ENCODE peak calls at places on chromosomes 1 and 21, in ten cellular contexts. One of them, this sample, is unnamed.

GRCh38 chr1:173193639-173194038 is 13.5 kb downstream of the TNFSF4 start:
- DNase-seq in epithelial cell of esophagus: no peak
- DNase-seq in NCI-H1105: no peak
- DNase-seq in activated CD4-positive, alpha-beta T cell treated with anti-CD3 and anti-CD28 coated beads, Interleukin-2, amount 10 ng/mL, durations not matched to agents 7 days and 5 days: no peak
- DNase-seq in hypothalamus: no peak
- DNase-seq in nephron progenitor cell: no peak
- DNase-seq in H54: no peak
- DNase-seq in stimulated activated CD4-positive, alpha-beta T cell treated with anti-CD3 and anti-CD28 coated beads, TNF-alpha, amount 100 ng/mL, for 4 hours: no peak
- DNase-seq in SW 1271: no peak
- DNase-seq in NCI-H1930: no peak
- DNase-seq in this sample: no peak

GRCh38 chr1:46174448-46175231 is at the start of gene TSPAN1:
- DNase-seq in epithelial cell of esophagus: peak
- DNase-seq in activated CD4-positive, alpha-beta T cell treated with anti-CD3 and anti-CD28 coated beads, Interleukin-2, amount 10 ng/mL, durations not matched to agents 7 days and 5 days: no peak
- DNase-seq in nephron progenitor cell: no peak
- DNase-seq in H54: no peak
- DNase-seq in hypothalamus: no peak
- DNase-seq in stimulated activated CD4-positive, alpha-beta T cell treated with anti-CD3 and anti-CD28 coated beads, TNF-alpha, amount 100 ng/mL, for 4 hours: no peak
- DNase-seq in NCI-H1105: no peak
- DNase-seq in SW 1271: no peak
- DNase-seq in NCI-H1930: no peak
- DNase-seq in this sample: peak

GRCh38 chr21:41802185-41802584 is 35.3 kb upstream of the RIPK4 start:
- DNase-seq in SW 1271: no peak
- DNase-seq in stimulated activated CD4-positive, alpha-beta T cell treated with anti-CD3 and anti-CD28 coated beads, TNF-alpha, amount 100 ng/mL, for 4 hours: no peak
- DNase-seq in epithelial cell of esophagus: no peak
- DNase-seq in nephron progenitor cell: no peak
- DNase-seq in activated CD4-positive, alpha-beta T cell treated with anti-CD3 and anti-CD28 coated beads, Interleukin-2, amount 10 ng/mL, durations not matched to agents 7 days and 5 days: no peak
- DNase-seq in hypothalamus: no peak
- DNase-seq in H54: no peak
- DNase-seq in NCI-H1930: no peak
- DNase-seq in NCI-H1105: no peak
- DNase-seq in this sample: no peak

GRCh38 chr21:45644041-45644906 is 749 bp downstream of the PCBP3 start:
- DNase-seq in H54: no peak
- DNase-seq in NCI-H1105: peak
- DNase-seq in epithelial cell of esophagus: no peak
- DNase-seq in nephron progenitor cell: peak
- DNase-seq in activated CD4-positive, alpha-beta T cell treated with anti-CD3 and anti-CD28 coated beads, Interleukin-2, amount 10 ng/mL, durations not matched to agents 7 days and 5 days: peak
- DNase-seq in SW 1271: no peak
- DNase-seq in NCI-H1930: no peak
- DNase-seq in hypothalamus: no peak
- DNase-seq in stimulated activated CD4-positive, alpha-beta T cell treated with anti-CD3 and anti-CD28 coated beads, TNF-alpha, amount 100 ng/mL, for 4 hours: no peak
- DNase-seq in this sample: peak

GRCh38 chr1:2229921-2230700 is 2.0 kb downstream of the SKI start:
- DNase-seq in SW 1271: no peak
- DNase-seq in stimulated activated CD4-positive, alpha-beta T cell treated with anti-CD3 and anti-CD28 coated beads, TNF-alpha, amount 100 ng/mL, for 4 hours: no peak
- DNase-seq in activated CD4-positive, alpha-beta T cell treated with anti-CD3 and anti-CD28 coated beads, Interleukin-2, amount 10 ng/mL, durations not matched to agents 7 days and 5 days: peak
- DNase-seq in hypothalamus: no peak
- DNase-seq in nephron progenitor cell: no peak
- DNase-seq in epithelial cell of esophagus: peak
- DNase-seq in H54: no peak
- DNase-seq in NCI-H1930: no peak
- DNase-seq in NCI-H1105: no peak
- DNase-seq in this sample: peak

GRCh38 chr1:165365344-165365743 is 8.8 kb upstream of the LMX1A start:
- DNase-seq in NCI-H1930: no peak
- DNase-seq in epithelial cell of esophagus: peak
- DNase-seq in hypothalamus: no peak
- DNase-seq in NCI-H1105: no peak
- DNase-seq in H54: no peak
- DNase-seq in SW 1271: no peak
- DNase-seq in nephron progenitor cell: no peak
- DNase-seq in stimulated activated CD4-positive, alpha-beta T cell treated with anti-CD3 and anti-CD28 coated beads, TNF-alpha, amount 100 ng/mL, for 4 hours: no peak
- DNase-seq in activated CD4-positive, alpha-beta T cell treated with anti-CD3 and anti-CD28 coated beads, Interleukin-2, amount 10 ng/mL, durations not matched to agents 7 days and 5 days: no peak
- DNase-seq in this sample: no peak

GRCh38 chr1:2913091-2913490 is 108.2 kb upstream of the ACTRT2 start:
- DNase-seq in activated CD4-positive, alpha-beta T cell treated with anti-CD3 and anti-CD28 coated beads, Interleukin-2, amount 10 ng/mL, durations not matched to agents 7 days and 5 days: no peak
- DNase-seq in stimulated activated CD4-positive, alpha-beta T cell treated with anti-CD3 and anti-CD28 coated beads, TNF-alpha, amount 100 ng/mL, for 4 hours: no peak
- DNase-seq in epithelial cell of esophagus: no peak
- DNase-seq in NCI-H1930: no peak
- DNase-seq in hypothalamus: no peak
- DNase-seq in nephron progenitor cell: no peak
- DNase-seq in NCI-H1105: no peak
- DNase-seq in SW 1271: no peak
- DNase-seq in H54: no peak
- DNase-seq in this sample: no peak

GRCh38 chr1:180521474-180522203 is 19.3 kb upstream of the ACBD6 start:
- DNase-seq in activated CD4-positive, alpha-beta T cell treated with anti-CD3 and anti-CD28 coated beads, Interleukin-2, amount 10 ng/mL, durations not matched to agents 7 days and 5 days: no peak
- DNase-seq in NCI-H1930: no peak
- DNase-seq in SW 1271: no peak
- DNase-seq in hypothalamus: no peak
- DNase-seq in epithelial cell of esophagus: peak
- DNase-seq in stimulated activated CD4-positive, alpha-beta T cell treated with anti-CD3 and anti-CD28 coated beads, TNF-alpha, amount 100 ng/mL, for 4 hours: no peak
- DNase-seq in H54: no peak
- DNase-seq in NCI-H1105: no peak
- DNase-seq in nephron progenitor cell: no peak
- DNase-seq in this sample: no peak

GRCh38 chr1:234720709-234721436 is 110.9 kb upstream of the IRF2BP2 start:
- DNase-seq in epithelial cell of esophagus: no peak
- DNase-seq in NCI-H1105: no peak
- DNase-seq in SW 1271: no peak
- DNase-seq in activated CD4-positive, alpha-beta T cell treated with anti-CD3 and anti-CD28 coated beads, Interleukin-2, amount 10 ng/mL, durations not matched to agents 7 days and 5 days: no peak
- DNase-seq in H54: no peak
- DNase-seq in stimulated activated CD4-positive, alpha-beta T cell treated with anti-CD3 and anti-CD28 coated beads, TNF-alpha, amount 100 ng/mL, for 4 hours: no peak
- DNase-seq in hypothalamus: no peak
- DNase-seq in nephron progenitor cell: no peak
- DNase-seq in NCI-H1930: no peak
- DNase-seq in this sample: peak

GRCh38 chr21:31932470-31932764 is 59.6 kb downstream of the HUNK start:
- DNase-seq in NCI-H1105: no peak
- DNase-seq in epithelial cell of esophagus: no peak
- DNase-seq in hypothalamus: no peak
- DNase-seq in activated CD4-positive, alpha-beta T cell treated with anti-CD3 and anti-CD28 coated beads, Interleukin-2, amount 10 ng/mL, durations not matched to agents 7 days and 5 days: no peak
- DNase-seq in SW 1271: no peak
- DNase-seq in stimulated activated CD4-positive, alpha-beta T cell treated with anti-CD3 and anti-CD28 coated beads, TNF-alpha, amount 100 ng/mL, for 4 hours: no peak
- DNase-seq in NCI-H1930: no peak
- DNase-seq in H54: no peak
- DNase-seq in nephron progenitor cell: no peak
- DNase-seq in this sample: no peak

GRCh38 chr1:48676822-48677221 is 99.9 kb downstream of the BEND5 start:
- DNase-seq in nephron progenitor cell: no peak
- DNase-seq in NCI-H1930: no peak
- DNase-seq in hypothalamus: no peak
- DNase-seq in epithelial cell of esophagus: no peak
- DNase-seq in SW 1271: no peak
- DNase-seq in activated CD4-positive, alpha-beta T cell treated with anti-CD3 and anti-CD28 coated beads, Interleukin-2, amount 10 ng/mL, durations not matched to agents 7 days and 5 days: no peak
- DNase-seq in NCI-H1105: no peak
- DNase-seq in stimulated activated CD4-positive, alpha-beta T cell treated with anti-CD3 and anti-CD28 coated beads, TNF-alpha, amount 100 ng/mL, for 4 hours: no peak
- DNase-seq in H54: no peak
- DNase-seq in this sample: no peak

GRCh38 chr1:3746389-3746783 is 5.9 kb upstream of the CCDC27 start:
- DNase-seq in H54: no peak
- DNase-seq in nephron progenitor cell: peak
- DNase-seq in stimulated activated CD4-positive, alpha-beta T cell treated with anti-CD3 and anti-CD28 coated beads, TNF-alpha, amount 100 ng/mL, for 4 hours: no peak
- DNase-seq in NCI-H1930: no peak
- DNase-seq in hypothalamus: no peak
- DNase-seq in NCI-H1105: no peak
- DNase-seq in epithelial cell of esophagus: no peak
- DNase-seq in activated CD4-positive, alpha-beta T cell treated with anti-CD3 and anti-CD28 coated beads, Interleukin-2, amount 10 ng/mL, durations not matched to agents 7 days and 5 days: no peak
- DNase-seq in SW 1271: no peak
- DNase-seq in this sample: no peak

GRCh38 chr1:225451840-225452515 is 24.1 kb upstream of the LBR start:
- DNase-seq in NCI-H1105: no peak
- DNase-seq in H54: no peak
- DNase-seq in hypothalamus: no peak
- DNase-seq in epithelial cell of esophagus: no peak
- DNase-seq in activated CD4-positive, alpha-beta T cell treated with anti-CD3 and anti-CD28 coated beads, Interleukin-2, amount 10 ng/mL, durations not matched to agents 7 days and 5 days: no peak
- DNase-seq in NCI-H1930: no peak
- DNase-seq in stimulated activated CD4-positive, alpha-beta T cell treated with anti-CD3 and anti-CD28 coated beads, TNF-alpha, amount 100 ng/mL, for 4 hours: no peak
- DNase-seq in nephron progenitor cell: no peak
- DNase-seq in SW 1271: no peak
- DNase-seq in this sample: peak

GRCh38 chr1:50329332-50329932 is 93.8 kb downstream of the DMRTA2 start:
- DNase-seq in NCI-H1930: no peak
- DNase-seq in nephron progenitor cell: no peak
- DNase-seq in stimulated activated CD4-positive, alpha-beta T cell treated with anti-CD3 and anti-CD28 coated beads, TNF-alpha, amount 100 ng/mL, for 4 hours: no peak
- DNase-seq in hypothalamus: no peak
- DNase-seq in epithelial cell of esophagus: peak
- DNase-seq in activated CD4-positive, alpha-beta T cell treated with anti-CD3 and anti-CD28 coated beads, Interleukin-2, amount 10 ng/mL, durations not matched to agents 7 days and 5 days: no peak
- DNase-seq in NCI-H1105: no peak
- DNase-seq in SW 1271: no peak
- DNase-seq in H54: no peak
- DNase-seq in this sample: no peak

GRCh38 chr21:28283652-28284490 is 708.8 kb downstream of the LTN1 start:
- DNase-seq in activated CD4-positive, alpha-beta T cell treated with anti-CD3 and anti-CD28 coated beads, Interleukin-2, amount 10 ng/mL, durations not matched to agents 7 days and 5 days: no peak
- DNase-seq in hypothalamus: no peak
- DNase-seq in NCI-H1105: no peak
- DNase-seq in stimulated activated CD4-positive, alpha-beta T cell treated with anti-CD3 and anti-CD28 coated beads, TNF-alpha, amount 100 ng/mL, for 4 hours: no peak
- DNase-seq in nephron progenitor cell: no peak
- DNase-seq in NCI-H1930: no peak
- DNase-seq in epithelial cell of esophagus: peak
- DNase-seq in H54: no peak
- DNase-seq in SW 1271: no peak
- DNase-seq in this sample: no peak

GRCh38 chr1:9717193-9718005 is 65.9 kb downstream of the PIK3CD start:
- DNase-seq in nephron progenitor cell: peak
- DNase-seq in H54: no peak
- DNase-seq in epithelial cell of esophagus: no peak
- DNase-seq in stimulated activated CD4-positive, alpha-beta T cell treated with anti-CD3 and anti-CD28 coated beads, TNF-alpha, amount 100 ng/mL, for 4 hours: no peak
- DNase-seq in SW 1271: no peak
- DNase-seq in hypothalamus: no peak
- DNase-seq in activated CD4-positive, alpha-beta T cell treated with anti-CD3 and anti-CD28 coated beads, Interleukin-2, amount 10 ng/mL, durations not matched to agents 7 days and 5 days: peak
- DNase-seq in NCI-H1105: no peak
- DNase-seq in NCI-H1930: no peak
- DNase-seq in this sample: peak

GRCh38 chr1:155527672-155528071 is 34.9 kb downstream of the ASH1L start:
- DNase-seq in epithelial cell of esophagus: peak
- DNase-seq in NCI-H1930: no peak
- DNase-seq in hypothalamus: no peak
- DNase-seq in nephron progenitor cell: no peak
- DNase-seq in SW 1271: no peak
- DNase-seq in NCI-H1105: no peak
- DNase-seq in activated CD4-positive, alpha-beta T cell treated with anti-CD3 and anti-CD28 coated beads, Interleukin-2, amount 10 ng/mL, durations not matched to agents 7 days and 5 days: no peak
- DNase-seq in H54: no peak
- DNase-seq in stimulated activated CD4-positive, alpha-beta T cell treated with anti-CD3 and anti-CD28 coated beads, TNF-alpha, amount 100 ng/mL, for 4 hours: no peak
- DNase-seq in this sample: no peak

GRCh38 chr1:9453375-9454093 is 85.7 kb upstream of the SLC25A33 start:
- DNase-seq in stimulated activated CD4-positive, alpha-beta T cell treated with anti-CD3 and anti-CD28 coated beads, TNF-alpha, amount 100 ng/mL, for 4 hours: no peak
- DNase-seq in nephron progenitor cell: peak
- DNase-seq in epithelial cell of esophagus: no peak
- DNase-seq in NCI-H1930: no peak
- DNase-seq in SW 1271: no peak
- DNase-seq in hypothalamus: no peak
- DNase-seq in NCI-H1105: no peak
- DNase-seq in activated CD4-positive, alpha-beta T cell treated with anti-CD3 and anti-CD28 coated beads, Interleukin-2, amount 10 ng/mL, durations not matched to agents 7 days and 5 days: no peak
- DNase-seq in H54: no peak
- DNase-seq in this sample: no peak

GRCh38 chr1:92480813-92481597 is 5.7 kb downstream of the GFI1 start:
- DNase-seq in nephron progenitor cell: peak
- DNase-seq in stimulated activated CD4-positive, alpha-beta T cell treated with anti-CD3 and anti-CD28 coated beads, TNF-alpha, amount 100 ng/mL, for 4 hours: no peak
- DNase-seq in activated CD4-positive, alpha-beta T cell treated with anti-CD3 and anti-CD28 coated beads, Interleukin-2, amount 10 ng/mL, durations not matched to agents 7 days and 5 days: no peak
- DNase-seq in SW 1271: no peak
- DNase-seq in epithelial cell of esophagus: no peak
- DNase-seq in NCI-H1930: no peak
- DNase-seq in NCI-H1105: no peak
- DNase-seq in H54: no peak
- DNase-seq in hypothalamus: no peak
- DNase-seq in this sample: peak

GRCh38 chr1:46152021-46152420 is 19.6 kb upstream of the PIK3R3 start:
- DNase-seq in NCI-H1105: no peak
- DNase-seq in nephron progenitor cell: no peak
- DNase-seq in hypothalamus: no peak
- DNase-seq in NCI-H1930: no peak
- DNase-seq in SW 1271: no peak
- DNase-seq in stimulated activated CD4-positive, alpha-beta T cell treated with anti-CD3 and anti-CD28 coated beads, TNF-alpha, amount 100 ng/mL, for 4 hours: no peak
- DNase-seq in epithelial cell of esophagus: no peak
- DNase-seq in H54: no peak
- DNase-seq in activated CD4-positive, alpha-beta T cell treated with anti-CD3 and anti-CD28 coated beads, Interleukin-2, amount 10 ng/mL, durations not matched to agents 7 days and 5 days: no peak
- DNase-seq in this sample: no peak

GRCh38 chr1:201309420-201309819 is 26.1 kb downstream of the PKP1 start:
- DNase-seq in epithelial cell of esophagus: peak
- DNase-seq in hypothalamus: no peak
- DNase-seq in SW 1271: no peak
- DNase-seq in NCI-H1105: peak
- DNase-seq in H54: peak
- DNase-seq in stimulated activated CD4-positive, alpha-beta T cell treated with anti-CD3 and anti-CD28 coated beads, TNF-alpha, amount 100 ng/mL, for 4 hours: no peak
- DNase-seq in NCI-H1930: peak
- DNase-seq in activated CD4-positive, alpha-beta T cell treated with anti-CD3 and anti-CD28 coated beads, Interleukin-2, amount 10 ng/mL, durations not matched to agents 7 days and 5 days: no peak
- DNase-seq in nephron progenitor cell: peak
- DNase-seq in this sample: peak

GRCh38 chr1:15384301-15384901 is 25.3 kb upstream of the EFHD2 start:
- DNase-seq in NCI-H1930: no peak
- DNase-seq in stimulated activated CD4-positive, alpha-beta T cell treated with anti-CD3 and anti-CD28 coated beads, TNF-alpha, amount 100 ng/mL, for 4 hours: no peak
- DNase-seq in nephron progenitor cell: no peak
- DNase-seq in H54: no peak
- DNase-seq in hypothalamus: peak
- DNase-seq in activated CD4-positive, alpha-beta T cell treated with anti-CD3 and anti-CD28 coated beads, Interleukin-2, amount 10 ng/mL, durations not matched to agents 7 days and 5 days: no peak
- DNase-seq in epithelial cell of esophagus: no peak
- DNase-seq in SW 1271: no peak
- DNase-seq in NCI-H1105: no peak
- DNase-seq in this sample: no peak

GRCh38 chr1:8329439-8329838 is 11.5 kb downstream of the SLC45A1 start:
- DNase-seq in NCI-H1105: no peak
- DNase-seq in SW 1271: no peak
- DNase-seq in nephron progenitor cell: no peak
- DNase-seq in H54: no peak
- DNase-seq in NCI-H1930: no peak
- DNase-seq in epithelial cell of esophagus: no peak
- DNase-seq in hypothalamus: no peak
- DNase-seq in activated CD4-positive, alpha-beta T cell treated with anti-CD3 and anti-CD28 coated beads, Interleukin-2, amount 10 ng/mL, durations not matched to agents 7 days and 5 days: no peak
- DNase-seq in stimulated activated CD4-positive, alpha-beta T cell treated with anti-CD3 and anti-CD28 coated beads, TNF-alpha, amount 100 ng/mL, for 4 hours: no peak
- DNase-seq in this sample: no peak

GRCh38 chr1:96416690-96417444 is 304.7 kb upstream of the PTBP2 start:
- DNase-seq in nephron progenitor cell: no peak
- DNase-seq in epithelial cell of esophagus: peak
- DNase-seq in hypothalamus: no peak
- DNase-seq in stimulated activated CD4-positive, alpha-beta T cell treated with anti-CD3 and anti-CD28 coated beads, TNF-alpha, amount 100 ng/mL, for 4 hours: no peak
- DNase-seq in NCI-H1105: no peak
- DNase-seq in activated CD4-positive, alpha-beta T cell treated with anti-CD3 and anti-CD28 coated beads, Interleukin-2, amount 10 ng/mL, durations not matched to agents 7 days and 5 days: no peak
- DNase-seq in NCI-H1930: no peak
- DNase-seq in SW 1271: no peak
- DNase-seq in H54: no peak
- DNase-seq in this sample: no peak

GRCh38 chr1:115373305-115373704 is 35.3 kb upstream of the NGF start:
- DNase-seq in hypothalamus: no peak
- DNase-seq in activated CD4-positive, alpha-beta T cell treated with anti-CD3 and anti-CD28 coated beads, Interleukin-2, amount 10 ng/mL, durations not matched to agents 7 days and 5 days: no peak
- DNase-seq in nephron progenitor cell: no peak
- DNase-seq in NCI-H1930: no peak
- DNase-seq in NCI-H1105: no peak
- DNase-seq in SW 1271: no peak
- DNase-seq in stimulated activated CD4-positive, alpha-beta T cell treated with anti-CD3 and anti-CD28 coated beads, TNF-alpha, amount 100 ng/mL, for 4 hours: no peak
- DNase-seq in H54: no peak
- DNase-seq in epithelial cell of esophagus: peak
- DNase-seq in this sample: no peak

GRCh38 chr1:28135910-28136635 is 40.4 kb downstream of the PTAFR start:
- DNase-seq in activated CD4-positive, alpha-beta T cell treated with anti-CD3 and anti-CD28 coated beads, Interleukin-2, amount 10 ng/mL, durations not matched to agents 7 days and 5 days: no peak
- DNase-seq in nephron progenitor cell: no peak
- DNase-seq in NCI-H1105: no peak
- DNase-seq in NCI-H1930: no peak
- DNase-seq in SW 1271: no peak
- DNase-seq in H54: no peak
- DNase-seq in epithelial cell of esophagus: no peak
- DNase-seq in hypothalamus: no peak
- DNase-seq in stimulated activated CD4-positive, alpha-beta T cell treated with anti-CD3 and anti-CD28 coated beads, TNF-alpha, amount 100 ng/mL, for 4 hours: no peak
- DNase-seq in this sample: no peak

GRCh38 chr1:71434240-71434639 is 353.4 kb upstream of the ZRANB2 start:
- DNase-seq in nephron progenitor cell: no peak
- DNase-seq in stimulated activated CD4-positive, alpha-beta T cell treated with anti-CD3 and anti-CD28 coated beads, TNF-alpha, amount 100 ng/mL, for 4 hours: no peak
- DNase-seq in epithelial cell of esophagus: no peak
- DNase-seq in activated CD4-positive, alpha-beta T cell treated with anti-CD3 and anti-CD28 coated beads, Interleukin-2, amount 10 ng/mL, durations not matched to agents 7 days and 5 days: no peak
- DNase-seq in NCI-H1930: no peak
- DNase-seq in H54: no peak
- DNase-seq in NCI-H1105: no peak
- DNase-seq in hypothalamus: no peak
- DNase-seq in SW 1271: no peak
- DNase-seq in this sample: no peak

GRCh38 chr1:71080178-71080781 is 555 bp downstream of the ZRANB2 start:
- DNase-seq in NCI-H1930: no peak
- DNase-seq in epithelial cell of esophagus: peak
- DNase-seq in hypothalamus: no peak
- DNase-seq in activated CD4-positive, alpha-beta T cell treated with anti-CD3 and anti-CD28 coated beads, Interleukin-2, amount 10 ng/mL, durations not matched to agents 7 days and 5 days: no peak
- DNase-seq in stimulated activated CD4-positive, alpha-beta T cell treated with anti-CD3 and anti-CD28 coated beads, TNF-alpha, amount 100 ng/mL, for 4 hours: no peak
- DNase-seq in SW 1271: no peak
- DNase-seq in nephron progenitor cell: peak
- DNase-seq in NCI-H1105: no peak
- DNase-seq in H54: no peak
- DNase-seq in this sample: no peak